ENCODE peak calls at places on chromosomes 6 and 20, in nine cellular contexts. E, L, S, D, W, B, Y, V and U are unnamed samples.

GRCh38 chr20:47956261-47956995 is 171.1 kb upstream of the SULF2 start:
- DNase-seq in V (peak; percentile 84), Y (no peak), L (peak; percentile 51), S (no peak), D (no peak), W (no peak), B (no peak), E (no peak), U (no peak)

GRCh38 chr6:15642276-15642675 is 20.6 kb downstream of the DTNBP1 start:
- DNase-seq in B (no peak), L (no peak), W (no peak), D (no peak), Y (no peak), E (no peak), V (no peak), S (peak; percentile 48), U (no peak)

GRCh38 chr6:134787261-134787871 is 162.5 kb downstream of the ALDH8A1 start:
- DNase-seq in W (no peak), V (peak; percentile 31), B (no peak), Y (peak; percentile 62), S (peak; percentile 59), L (peak; percentile 48), D (peak; percentile 70), E (no peak), U (no peak)

GRCh38 chr6:45970326-45970725 is 45.3 kb downstream of the CLIC5 start:
- DNase-seq in Y (no peak), B (no peak), V (peak; percentile 28), D (no peak), L (no peak), W (no peak), S (no peak), E (no peak), U (no peak)

GRCh38 chr20:1396702-1397101 is 3.8 kb upstream of the FKBP1A start:
- DNase-seq in S (no peak), V (no peak), D (no peak), Y (no peak), B (no peak), E (no peak), L (no peak), W (no peak), U (no peak)

GRCh38 chr20:46931699-46932098 is 37.1 kb downstream of the EYA2 start:
- DNase-seq in W (no peak), Y (no peak), S (no peak), B (no peak), L (no peak), E (no peak), D (no peak), V (no peak), U (peak; percentile 91)

GRCh38 chr20:19406371-19406770 is 193.9 kb downstream of the SLC24A3 start:
- DNase-seq in L (no peak), S (no peak), Y (no peak), D (no peak), V (no peak), W (no peak), E (no peak), B (no peak), U (no peak)

GRCh38 chr6:3878048-3878666 is 29.0 kb downstream of the FAM50B start:
- DNase-seq in D (no peak), S (no peak), W (no peak), Y (no peak), V (no peak), B (no peak), E (no peak), L (no peak), U (no peak)

GRCh38 chr20:47559141-47559540 is 57.5 kb downstream of the NCOA3 start:
- DNase-seq in W (no peak), L (no peak), S (no peak), B (no peak), V (no peak), Y (no peak), E (no peak), D (no peak), U (no peak)

GRCh38 chr6:143678980-143679379 is 1.2 kb downstream of the PHACTR2 start:
- DNase-seq in D (no peak), V (no peak), L (no peak), B (no peak), E (no peak), W (no peak), Y (no peak), S (peak; percentile 50), U (no peak)